ENCODE peak calls at places on chromosomes 5 and 9, in ten cellular contexts. L, H, Z, V, W, S, J, P, D and E are unnamed samples.
A peak's percentile ranks its signal among the peaks of the same experiment; 100 is the strongest.

GRCh38 chr9:104580562-104580961 is 11.6 kb downstream of the OR13C8 start:
- DNase-seq in W (no peak), Z (no peak), H (no peak), V (no peak), L (no peak), P (no peak), S (no peak), J (no peak), D (no peak), E (no peak)

GRCh38 chr9:124721109-124721850 is 49.8 kb downstream of the NR6A1 start:
- DNase-seq in L (no peak), J (no peak), H (no peak), D (no peak), W (no peak), P (no peak), V (no peak), Z (no peak), S (no peak), E (no peak)

GRCh38 chr5:72956324-72957140 is 691 bp downstream of the FCHO2 start:
- DNase-seq in H (peak; percentile 91), L (peak; percentile 57), P (peak; percentile 62), V (no peak), S (peak; percentile 69), D (peak; percentile 26), W (peak; percentile 23), J (no peak), Z (peak; percentile 16), E (peak; percentile 55)

GRCh38 chr9:1083325-1083913 is 33.3 kb downstream of the DMRT2 start:
- DNase-seq in H (peak; percentile 22), J (no peak), P (no peak), Z (peak; percentile 60), W (no peak), D (no peak), L (no peak), V (no peak), S (no peak), E (no peak)

GRCh38 chr5:147407094-147407681 is 102.7 kb downstream of the DPYSL3 start:
- DNase-seq in Z (no peak), L (no peak), V (no peak), J (no peak), D (no peak), S (peak; percentile 58), W (no peak), H (no peak), P (no peak), E (no peak)

GRCh38 chr5:93054424-93055165 is 526.4 kb downstream of the NR2F1-AS1 start:
- DNase-seq in Z (no peak), L (no peak), V (no peak), S (no peak), P (no peak), W (no peak), H (no peak), J (no peak), D (no peak), E (no peak)

GRCh38 chr5:175325681-175326080 is 118.3 kb downstream of the DRD1 start:
- DNase-seq in V (no peak), J (no peak), H (no peak), L (peak; percentile 3), S (no peak), W (no peak), D (no peak), P (no peak), Z (no peak), E (no peak)

GRCh38 chr5:154580422-154580821 is 102.4 kb upstream of the HAND1 start:
- DNase-seq in S (no peak), D (no peak), H (no peak), P (no peak), W (no peak), J (no peak), V (no peak), Z (no peak), L (no peak), E (no peak)

GRCh38 chr9:106441283-106441682 is 421.7 kb upstream of the ZNF462 start:
- DNase-seq in L (no peak), S (no peak), W (no peak), Z (no peak), P (no peak), D (no peak), J (no peak), V (no peak), H (no peak), E (no peak)

GRCh38 chr9:133188843-133189180 is 20.2 kb downstream of the OBP2B start:
- DNase-seq in Z (no peak), D (no peak), V (no peak), J (no peak), W (no peak), H (no peak), P (no peak), L (no peak), S (no peak), E (no peak)

GRCh38 chr5:148730955-148731898 is 76.9 kb upstream of the HTR4 start:
- DNase-seq in D (peak; percentile 52), P (peak; percentile 75), H (no peak), S (peak; percentile 83), V (peak; percentile 58), J (peak; percentile 69), L (peak; percentile 64), W (peak; percentile 51), Z (peak; percentile 68), E (no peak)

GRCh38 chr5:124719346-124719967 is 27.0 kb downstream of the ZNF608 start:
- DNase-seq in D (no peak), Z (no peak), S (no peak), L (no peak), P (no peak), H (no peak), J (no peak), V (no peak), W (no peak), E (no peak)

GRCh38 chr9:130701059-130702022 is 7.8 kb downstream of the EXOSC2 start:
- DNase-seq in D (peak; percentile 60), S (peak; percentile 81), W (peak; percentile 19), J (peak; percentile 72), L (peak; percentile 44), V (peak; percentile 20), P (peak; percentile 46), H (no peak), Z (peak; percentile 44), E (peak; percentile 51)

GRCh38 chr5:60010328-60010727 is 116.8 kb upstream of the PDE4D start:
- DNase-seq in D (no peak), W (no peak), S (no peak), P (no peak), L (no peak), H (no peak), Z (no peak), J (no peak), V (no peak), E (no peak)

GRCh38 chr9:120730661-120731514 is 16.6 kb upstream of the MEGF9 start:
- DNase-seq in J (no peak), Z (no peak), S (no peak), L (peak; percentile 66), V (no peak), H (no peak), D (no peak), W (no peak), P (peak; percentile 97), E (no peak)

GRCh38 chr9:1977026-1977425 is 38.1 kb upstream of the SMARCA2 start:
- DNase-seq in S (no peak), Z (peak; percentile 21), W (no peak), L (peak; percentile 28), D (no peak), P (no peak), H (no peak), V (no peak), J (no peak), E (no peak)

GRCh38 chr5:177399903-177400868 is at the start of gene PFN3:
- DNase-seq in J (no peak), P (no peak), S (no peak), Z (no peak), H (peak; percentile 83), V (no peak), L (no peak), W (no peak), D (no peak), E (no peak)

GRCh38 chr9:137383453-137384115 is 39.4 kb downstream of the EXD3 start:
- DNase-seq in Z (no peak), J (no peak), V (no peak), S (no peak), L (no peak), D (no peak), P (no peak), H (peak; percentile 71), W (no peak), E (no peak)

GRCh38 chr9:126569036-126569435 is 44.7 kb upstream of the LMX1B start:
- DNase-seq in D (no peak), J (no peak), W (no peak), S (no peak), V (no peak), Z (no peak), P (peak; percentile 78), L (peak; percentile 62), H (no peak), E (no peak)

GRCh38 chr5:174413520-174414314 is 310.7 kb upstream of the MSX2 start:
- DNase-seq in L (no peak), D (no peak), S (no peak), J (no peak), V (no peak), W (no peak), P (peak; percentile 50), Z (no peak), H (no peak), E (no peak)

GRCh38 chr5:170211575-170212334 is 21.0 kb upstream of the C5orf58 start:
- DNase-seq in Z (no peak), S (no peak), L (peak; percentile 68), W (no peak), P (no peak), V (no peak), D (no peak), H (no peak), J (no peak), E (no peak)

GRCh38 chr5:81245871-81246235 is 12.7 kb downstream of the CKMT2 start:
- DNase-seq in J (no peak), L (peak; percentile 5), W (no peak), Z (no peak), S (no peak), P (no peak), H (no peak), D (no peak), V (no peak), E (no peak)